ENCODE peak calls at places on chromosomes 1 and 21, in nine cellular contexts. One of them, this sample, is unnamed.

GRCh38 chr21:25911730-25912401 is 177.1 kb downstream of the GABPA start:
- DNase-seq in body of pancreas: peak
- DNase-seq in heart left ventricle: no peak
- DNase-seq in BJ: no peak
- DNase-seq in BE2C: peak
- DNase-seq in mammary epithelial cell: no peak
- DNase-seq in uterus: no peak
- DNase-seq in fibroblast of pulmonary artery: no peak
- DNase-seq in left ventricle myocardium inferior: peak
- DNase-seq in this sample: peak

GRCh38 chr1:66493731-66494130 is 40.2 kb upstream of the SGIP1 start:
- DNase-seq in body of pancreas: no peak
- DNase-seq in fibroblast of pulmonary artery: no peak
- DNase-seq in heart left ventricle: no peak
- DNase-seq in uterus: no peak
- DNase-seq in left ventricle myocardium inferior: no peak
- DNase-seq in BJ: peak
- DNase-seq in mammary epithelial cell: no peak
- DNase-seq in BE2C: no peak
- DNase-seq in this sample: no peak

GRCh38 chr1:113686891-113687624 is 72.2 kb downstream of the PHTF1 start:
- DNase-seq in mammary epithelial cell: no peak
- DNase-seq in BJ: peak
- DNase-seq in left ventricle myocardium inferior: no peak
- DNase-seq in BE2C: no peak
- DNase-seq in body of pancreas: no peak
- DNase-seq in fibroblast of pulmonary artery: peak
- DNase-seq in uterus: no peak
- DNase-seq in heart left ventricle: no peak
- DNase-seq in this sample: no peak

GRCh38 chr1:8818325-8818775 is 910 bp upstream of the RERE start:
- DNase-seq in left ventricle myocardium inferior: no peak
- DNase-seq in mammary epithelial cell: peak
- DNase-seq in heart left ventricle: peak
- DNase-seq in BE2C: peak
- DNase-seq in BJ: no peak
- DNase-seq in uterus: peak
- DNase-seq in fibroblast of pulmonary artery: peak
- DNase-seq in body of pancreas: peak
- DNase-seq in this sample: peak

GRCh38 chr21:27649323-27649722 is 682.4 kb upstream of the ADAMTS5 start:
- DNase-seq in BE2C: no peak
- DNase-seq in heart left ventricle: no peak
- DNase-seq in BJ: peak
- DNase-seq in left ventricle myocardium inferior: no peak
- DNase-seq in fibroblast of pulmonary artery: peak
- DNase-seq in mammary epithelial cell: peak
- DNase-seq in uterus: no peak
- DNase-seq in body of pancreas: no peak
- DNase-seq in this sample: no peak

GRCh38 chr1:85464497-85465098 is 361 bp downstream of the DDAH1 start:
- DNase-seq in heart left ventricle: peak
- DNase-seq in fibroblast of pulmonary artery: peak
- DNase-seq in uterus: peak
- DNase-seq in BE2C: peak
- DNase-seq in mammary epithelial cell: peak
- DNase-seq in body of pancreas: peak
- DNase-seq in left ventricle myocardium inferior: peak
- DNase-seq in BJ: no peak
- DNase-seq in this sample: peak

GRCh38 chr1:119771770-119772169 is 3.1 kb upstream of the HMGCS2 start:
- DNase-seq in BE2C: no peak
- DNase-seq in fibroblast of pulmonary artery: no peak
- DNase-seq in body of pancreas: no peak
- DNase-seq in BJ: no peak
- DNase-seq in heart left ventricle: no peak
- DNase-seq in mammary epithelial cell: no peak
- DNase-seq in uterus: no peak
- DNase-seq in left ventricle myocardium inferior: no peak
- DNase-seq in this sample: peak

GRCh38 chr1:223363856-223364684 is at the start of gene SUSD4:
- DNase-seq in heart left ventricle: no peak
- DNase-seq in fibroblast of pulmonary artery: no peak
- DNase-seq in left ventricle myocardium inferior: peak
- DNase-seq in body of pancreas: peak
- DNase-seq in mammary epithelial cell: no peak
- DNase-seq in BJ: no peak
- DNase-seq in BE2C: peak
- DNase-seq in uterus: no peak
- DNase-seq in this sample: peak

GRCh38 chr1:230743874-230744273 is 3.3 kb upstream of the CAPN9 start:
- DNase-seq in left ventricle myocardium inferior: no peak
- DNase-seq in uterus: no peak
- DNase-seq in BJ: no peak
- DNase-seq in mammary epithelial cell: no peak
- DNase-seq in body of pancreas: no peak
- DNase-seq in fibroblast of pulmonary artery: no peak
- DNase-seq in BE2C: no peak
- DNase-seq in heart left ventricle: no peak
- DNase-seq in this sample: no peak

GRCh38 chr1:245234217-245235120 is 79.7 kb downstream of the KIF26B start:
- DNase-seq in uterus: no peak
- DNase-seq in body of pancreas: peak
- DNase-seq in heart left ventricle: no peak
- DNase-seq in BJ: no peak
- DNase-seq in mammary epithelial cell: no peak
- DNase-seq in fibroblast of pulmonary artery: no peak
- DNase-seq in left ventricle myocardium inferior: no peak
- DNase-seq in BE2C: no peak
- DNase-seq in this sample: peak

GRCh38 chr1:27616441-27616840 is 12.5 kb upstream of the AHDC1 start:
- DNase-seq in uterus: no peak
- DNase-seq in fibroblast of pulmonary artery: no peak
- DNase-seq in body of pancreas: no peak
- DNase-seq in BJ: no peak
- DNase-seq in BE2C: no peak
- DNase-seq in left ventricle myocardium inferior: no peak
- DNase-seq in mammary epithelial cell: no peak
- DNase-seq in heart left ventricle: no peak
- DNase-seq in this sample: no peak
- TF ChIP-seq CTCF in uterus: no peak
- TF ChIP-seq CTCF in fibroblast of pulmonary artery: peak
- TF ChIP-seq CTCF in body of pancreas: no peak
- TF ChIP-seq CTCF in BJ: no peak
- TF ChIP-seq CTCF in BE2C: peak
- TF ChIP-seq CTCF in left ventricle myocardium inferior: peak
- TF ChIP-seq CTCF in mammary epithelial cell: no peak
- TF ChIP-seq CTCF in heart left ventricle: no peak
- TF ChIP-seq CTCF in this sample: peak

GRCh38 chr1:96845464-96845863 is 123.9 kb downstream of the PTBP2 start:
- DNase-seq in left ventricle myocardium inferior: no peak
- DNase-seq in fibroblast of pulmonary artery: no peak
- DNase-seq in uterus: no peak
- DNase-seq in BJ: no peak
- DNase-seq in heart left ventricle: no peak
- DNase-seq in BE2C: peak
- DNase-seq in mammary epithelial cell: peak
- DNase-seq in body of pancreas: peak
- DNase-seq in this sample: peak

GRCh38 chr1:96843196-96843595 is 121.6 kb downstream of the PTBP2 start:
- DNase-seq in BE2C: no peak
- DNase-seq in mammary epithelial cell: no peak
- DNase-seq in BJ: peak
- DNase-seq in uterus: no peak
- DNase-seq in left ventricle myocardium inferior: no peak
- DNase-seq in body of pancreas: no peak
- DNase-seq in fibroblast of pulmonary artery: peak
- DNase-seq in heart left ventricle: no peak
- DNase-seq in this sample: no peak

GRCh38 chr1:96840396-96840795 is 118.8 kb downstream of the PTBP2 start:
- DNase-seq in BE2C: no peak
- DNase-seq in left ventricle myocardium inferior: no peak
- DNase-seq in body of pancreas: no peak
- DNase-seq in heart left ventricle: no peak
- DNase-seq in BJ: peak
- DNase-seq in uterus: no peak
- DNase-seq in fibroblast of pulmonary artery: no peak
- DNase-seq in mammary epithelial cell: no peak
- DNase-seq in this sample: no peak

GRCh38 chr1:96842215-96842614 is 120.6 kb downstream of the PTBP2 start:
- DNase-seq in left ventricle myocardium inferior: no peak
- DNase-seq in uterus: no peak
- DNase-seq in mammary epithelial cell: no peak
- DNase-seq in body of pancreas: no peak
- DNase-seq in BJ: no peak
- DNase-seq in BE2C: no peak
- DNase-seq in fibroblast of pulmonary artery: peak
- DNase-seq in heart left ventricle: no peak
- DNase-seq in this sample: no peak

DNA sequence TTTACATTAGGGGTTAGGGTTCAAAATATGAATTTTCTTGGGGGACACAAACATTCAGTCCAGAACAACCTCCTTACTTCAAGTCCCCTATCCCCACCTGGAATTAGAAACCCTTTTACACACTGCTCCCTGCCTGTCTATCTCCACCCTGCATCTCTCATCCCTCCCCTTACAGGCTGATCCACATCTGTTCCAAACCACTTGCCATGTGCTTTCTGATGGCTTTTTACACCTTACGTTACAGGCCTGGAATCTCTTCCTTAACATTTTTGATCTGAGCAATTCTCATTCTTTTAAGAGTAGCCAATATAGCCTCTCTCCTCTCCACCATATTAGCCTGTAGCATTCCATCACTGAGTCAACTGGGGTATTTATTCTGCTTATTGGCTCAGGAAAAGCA is 122.0 kb downstream of the PTBP2 start:
- DNase-seq in uterus: no peak
- DNase-seq in left ventricle myocardium inferior: no peak
- DNase-seq in fibroblast of pulmonary artery: no peak
- DNase-seq in heart left ventricle: no peak
- DNase-seq in BJ: no peak
- DNase-seq in body of pancreas: no peak
- DNase-seq in mammary epithelial cell: no peak
- DNase-seq in BE2C: no peak
- DNase-seq in this sample: no peak
- TF ChIP-seq CTCF in uterus: no peak
- TF ChIP-seq CTCF in left ventricle myocardium inferior: no peak
- TF ChIP-seq CTCF in fibroblast of pulmonary artery: no peak
- TF ChIP-seq CTCF in heart left ventricle: no peak
- TF ChIP-seq CTCF in BJ: no peak
- TF ChIP-seq CTCF in body of pancreas: no peak
- TF ChIP-seq CTCF in mammary epithelial cell: no peak
- TF ChIP-seq CTCF in BE2C: no peak
- TF ChIP-seq CTCF in this sample: no peak

GRCh38 chr21:34075099-34075425 is 1.7 kb downstream of the MRPS6 start:
- DNase-seq in heart left ventricle: no peak
- DNase-seq in mammary epithelial cell: no peak
- DNase-seq in body of pancreas: no peak
- DNase-seq in fibroblast of pulmonary artery: no peak
- DNase-seq in uterus: no peak
- DNase-seq in BE2C: no peak
- DNase-seq in BJ: no peak
- DNase-seq in left ventricle myocardium inferior: no peak
- DNase-seq in this sample: no peak

GRCh38 chr21:34073032-34073748 is at the start of the genes MRPS6 and SLC5A3:
- DNase-seq in mammary epithelial cell: peak
- DNase-seq in left ventricle myocardium inferior: peak
- DNase-seq in fibroblast of pulmonary artery: peak
- DNase-seq in body of pancreas: peak
- DNase-seq in BJ: no peak
- DNase-seq in BE2C: peak
- DNase-seq in heart left ventricle: peak
- DNase-seq in uterus: peak
- DNase-seq in this sample: peak

GRCh38 chr21:34075760-34076159 is 2.4 kb downstream of the MRPS6 start:
- DNase-seq in body of pancreas: no peak
- DNase-seq in uterus: no peak
- DNase-seq in fibroblast of pulmonary artery: no peak
- DNase-seq in BE2C: no peak
- DNase-seq in left ventricle myocardium inferior: no peak
- DNase-seq in mammary epithelial cell: no peak
- DNase-seq in heart left ventricle: no peak
- DNase-seq in BJ: no peak
- DNase-seq in this sample: no peak

GRCh38 chr21:34073749-34074282 is 438 bp downstream of the MRPS6 start:
- DNase-seq in BE2C: peak
- DNase-seq in heart left ventricle: peak
- DNase-seq in left ventricle myocardium inferior: peak
- DNase-seq in BJ: no peak
- DNase-seq in body of pancreas: no peak
- DNase-seq in mammary epithelial cell: no peak
- DNase-seq in fibroblast of pulmonary artery: peak
- DNase-seq in uterus: no peak
- DNase-seq in this sample: peak

DNA sequence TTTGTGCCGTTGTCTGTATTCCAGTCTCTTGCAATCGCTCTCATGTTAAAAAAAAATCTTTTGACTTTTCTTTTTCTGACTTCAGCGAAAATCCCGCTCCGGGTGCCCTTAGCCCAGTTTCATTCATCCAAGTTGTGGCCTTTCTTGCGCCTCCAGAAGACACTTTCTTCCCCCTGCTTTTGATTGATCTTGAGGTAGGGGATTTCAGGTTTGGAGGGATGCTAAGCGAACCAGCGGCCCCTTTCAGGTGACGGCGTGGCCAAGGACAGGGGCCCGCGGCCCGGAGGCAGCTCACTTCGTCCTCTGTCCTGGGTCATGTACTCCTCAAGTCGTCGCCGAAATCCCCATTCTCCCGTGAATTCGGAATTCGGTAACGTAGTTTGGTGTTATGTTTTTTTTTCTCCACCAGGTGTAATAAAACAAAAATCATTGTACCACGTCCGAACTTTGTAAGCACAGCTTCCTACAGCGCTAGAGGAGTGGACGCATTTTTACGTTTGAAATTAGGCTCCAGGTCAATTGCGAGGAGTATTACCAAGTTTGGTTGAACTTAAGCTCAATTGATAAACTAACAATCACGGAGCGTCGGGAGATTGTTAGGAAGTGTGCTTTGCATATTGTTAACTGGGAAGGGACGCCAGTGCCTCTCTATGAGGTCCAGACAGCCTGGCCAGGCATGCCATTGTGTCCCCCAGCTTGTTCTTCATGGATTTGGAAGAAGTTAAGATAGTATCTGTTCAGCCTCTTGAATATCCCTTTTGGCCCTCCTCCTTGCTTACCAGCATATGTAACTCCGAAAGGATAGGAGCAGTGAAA is 1.1 kb downstream of the MRPS6 start:
- DNase-seq in mammary epithelial cell: peak
- DNase-seq in BJ: no peak
- DNase-seq in body of pancreas: no peak
- DNase-seq in left ventricle myocardium inferior: no peak
- DNase-seq in fibroblast of pulmonary artery: peak
- DNase-seq in BE2C: no peak
- DNase-seq in heart left ventricle: no peak
- DNase-seq in uterus: no peak
- DNase-seq in this sample: no peak
- TF ChIP-seq CTCF in mammary epithelial cell: peak
- TF ChIP-seq CTCF in BJ: peak
- TF ChIP-seq CTCF in body of pancreas: no peak
- TF ChIP-seq CTCF in left ventricle myocardium inferior: no peak
- TF ChIP-seq CTCF in fibroblast of pulmonary artery: no peak
- TF ChIP-seq CTCF in BE2C: peak
- TF ChIP-seq CTCF in heart left ventricle: no peak
- TF ChIP-seq CTCF in uterus: no peak
- TF ChIP-seq CTCF in this sample: no peak

GRCh38 chr1:179865377-179865776 is 12.2 kb downstream of the TOR1AIP2 start:
- DNase-seq in body of pancreas: no peak
- DNase-seq in mammary epithelial cell: no peak
- DNase-seq in uterus: no peak
- DNase-seq in fibroblast of pulmonary artery: no peak
- DNase-seq in BJ: no peak
- DNase-seq in heart left ventricle: peak
- DNase-seq in BE2C: no peak
- DNase-seq in left ventricle myocardium inferior: no peak
- DNase-seq in this sample: no peak
- TF ChIP-seq CTCF in body of pancreas: no peak
- TF ChIP-seq CTCF in mammary epithelial cell: no peak
- TF ChIP-seq CTCF in uterus: no peak
- TF ChIP-seq CTCF in fibroblast of pulmonary artery: no peak
- TF ChIP-seq CTCF in BJ: no peak
- TF ChIP-seq CTCF in heart left ventricle: no peak
- TF ChIP-seq CTCF in BE2C: no peak
- TF ChIP-seq CTCF in left ventricle myocardium inferior: no peak
- TF ChIP-seq CTCF in this sample: no peak

This sample was measured in A673.